ENCODE peak calls at places on chromosomes 12 and 14, in nine cellular contexts. D, S, M, V, T, F, K, Y and I are unnamed samples.

GRCh38 chr14:20327005-20327869 is 5.8 kb downstream of the CCNB1IP1 start:
- DNase-seq in M (no peak), D (peak), V (no peak), F (peak), T (no peak), S (no peak), Y (peak), K (no peak), I (peak)

GRCh38 chr14:33737446-33737845 is 213.4 kb downstream of the EGLN3 start:
- DNase-seq in F (no peak), T (no peak), S (no peak), Y (no peak), K (no peak), D (no peak), M (no peak), V (no peak), I (no peak)

GRCh38 chr12:41509655-41510054 is 321.5 kb downstream of the PDZRN4 start:
- DNase-seq in V (no peak), M (no peak), F (no peak), D (no peak), Y (no peak), K (no peak), S (no peak), T (no peak), I (no peak)

GRCh38 chr14:26966942-26967341 is 369.1 kb upstream of the NOVA1 start:
- DNase-seq in S (no peak), V (no peak), M (no peak), Y (no peak), K (no peak), D (no peak), T (no peak), F (peak), I (no peak)

GRCh38 chr14:76376001-76376404 is at the start of gene ESRRB:
- DNase-seq in D (peak), T (no peak), Y (peak), S (no peak), V (no peak), F (peak), M (no peak), K (no peak), I (no peak)

GRCh38 chr12:107127482-107128185 is 34.3 kb upstream of the CRY1 start:
- DNase-seq in V (no peak), K (no peak), D (no peak), F (peak), Y (no peak), S (no peak), M (no peak), T (no peak), I (no peak)

GRCh38 chr12:48197549-48197966 is 5.5 kb downstream of the OR10AD1 start:
- DNase-seq in S (no peak), F (peak), M (no peak), T (no peak), D (no peak), Y (peak), V (no peak), K (no peak), I (peak)

GRCh38 chr12:1282670-1283361 is 291.8 kb downstream of the ERC1 start:
- DNase-seq in Y (no peak), V (no peak), M (no peak), S (no peak), D (no peak), F (peak), T (peak), K (peak), I (no peak)

GRCh38 chr12:125129592-125130255 is 64.5 kb downstream of the AACS start:
- DNase-seq in F (no peak), S (no peak), V (no peak), M (no peak), K (no peak), D (no peak), Y (no peak), T (peak), I (no peak)

GRCh38 chr14:105149146-105149781 is 19.3 kb downstream of the JAG2 start:
- DNase-seq in V (no peak), F (no peak), D (no peak), K (no peak), M (no peak), Y (no peak), S (peak), T (no peak), I (no peak)

GRCh38 chr12:44295958-44296623 is 460.2 kb downstream of the TMEM117 start:
- DNase-seq in T (no peak), D (no peak), Y (no peak), V (no peak), S (no peak), K (no peak), M (no peak), F (no peak), I (no peak)

GRCh38 chr12:87086118-87086891 is 830.1 kb upstream of the MGAT4C start:
- DNase-seq in F (no peak), T (no peak), Y (no peak), V (no peak), K (no peak), D (no peak), M (no peak), S (no peak), I (no peak)

GRCh38 chr14:100438678-100439592 is 115.8 kb downstream of the SLC25A47 start:
- DNase-seq in F (no peak), T (no peak), V (no peak), K (no peak), Y (peak), M (no peak), S (peak), D (no peak), I (no peak)

GRCh38 chr12:90062799-90063198 is 354.2 kb upstream of the ATP2B1 start:
- DNase-seq in M (no peak), T (no peak), F (peak), V (no peak), Y (no peak), S (no peak), K (no peak), D (peak), I (no peak)

GRCh38 chr14:70303528-70304293 is 55.8 kb downstream of the COX16 start:
- DNase-seq in V (no peak), T (no peak), M (no peak), F (peak), Y (no peak), S (no peak), K (no peak), D (no peak), I (no peak)

GRCh38 chr12:122182887-122183587 is at the start of gene LRRC43:
- DNase-seq in K (no peak), Y (no peak), V (peak), S (peak), T (peak), M (peak), D (peak), F (peak), I (peak)

GRCh38 chr12:21169878-21170472 is 39.0 kb downstream of the SLCO1B1 start:
- DNase-seq in S (no peak), K (no peak), F (peak), Y (peak), V (no peak), T (no peak), D (peak), M (no peak), I (peak)

GRCh38 chr14:57933363-57933762 is 67.5 kb upstream of the SLC35F4 start:
- DNase-seq in M (no peak), V (no peak), K (no peak), S (no peak), F (no peak), Y (no peak), D (no peak), T (no peak), I (no peak)

GRCh38 chr12:82625523-82625922 is 61.2 kb upstream of the TMTC2 start:
- DNase-seq in T (no peak), S (no peak), D (no peak), V (no peak), Y (no peak), K (no peak), M (no peak), F (peak), I (no peak)

GRCh38 chr12:121637231-121637914 is 11.0 kb downstream of the ORAI1 start:
- DNase-seq in V (peak), K (no peak), Y (no peak), F (no peak), T (peak), D (no peak), S (peak), M (peak), I (peak)

GRCh38 chr12:21993438-21993981 is 52.3 kb upstream of the ABCC9 start:
- DNase-seq in K (no peak), V (no peak), F (no peak), M (no peak), D (no peak), Y (no peak), T (no peak), S (no peak), I (no peak)

GRCh38 chr12:87157791-87158190 is 871.4 kb downstream of the C12orf50 start:
- DNase-seq in F (peak), Y (peak), V (no peak), M (no peak), K (no peak), T (no peak), D (no peak), S (no peak), I (no peak)

GRCh38 chr12:132400011-132400641 is 70.7 kb upstream of the GALNT9 start:
- DNase-seq in S (peak), K (no peak), T (no peak), F (no peak), M (no peak), D (no peak), V (no peak), Y (no peak), I (no peak)

GRCh38 chr14:30312214-30312613 is 246.7 kb upstream of the G2E3 start:
- DNase-seq in Y (no peak), F (no peak), V (no peak), M (no peak), T (no peak), S (no peak), K (no peak), D (no peak), I (peak)

GRCh38 chr12:85794551-85794950 is 41.7 kb downstream of the RASSF9 start:
- DNase-seq in T (no peak), S (no peak), V (no peak), Y (no peak), M (no peak), K (no peak), D (no peak), F (no peak), I (no peak)

GRCh38 chr12:19915392-19916192 is 452.7 kb upstream of the PDE3A start:
- DNase-seq in D (peak), F (peak), V (no peak), K (no peak), M (no peak), S (no peak), T (no peak), Y (no peak), I (no peak)

GRCh38 chr12:53123578-53124351 is 20.5 kb downstream of the SOAT2 start:
- DNase-seq in M (no peak), S (no peak), Y (peak), D (no peak), F (no peak), V (no peak), T (no peak), K (no peak), I (peak)

GRCh38 chr12:54891717-54892478 is 37.6 kb downstream of the MUCL1 start:
- DNase-seq in Y (no peak), D (no peak), S (no peak), K (no peak), F (no peak), T (no peak), V (no peak), M (no peak), I (no peak)

GRCh38 chr12:83537428-83538053 is 850.8 kb downstream of the TMTC2 start:
- DNase-seq in V (no peak), D (no peak), S (no peak), T (no peak), F (no peak), Y (no peak), K (no peak), M (no peak), I (no peak)

GRCh38 chr12:87952850-87953249 is 76.4 kb downstream of the C12orf50 start:
- DNase-seq in T (no peak), Y (no peak), S (no peak), V (no peak), F (peak), M (no peak), K (no peak), D (peak), I (no peak)

GRCh38 chr14:53035796-53036195 is 84.9 kb upstream of the FERMT2 start:
- DNase-seq in F (no peak), Y (no peak), S (no peak), D (no peak), M (no peak), V (no peak), T (no peak), K (no peak), I (no peak)

GRCh38 chr12:52591521-52591920 is 9.7 kb downstream of the KRT72 start:
- DNase-seq in K (peak), F (no peak), T (no peak), V (no peak), Y (no peak), S (no peak), D (no peak), M (no peak), I (no peak)

DNA sequence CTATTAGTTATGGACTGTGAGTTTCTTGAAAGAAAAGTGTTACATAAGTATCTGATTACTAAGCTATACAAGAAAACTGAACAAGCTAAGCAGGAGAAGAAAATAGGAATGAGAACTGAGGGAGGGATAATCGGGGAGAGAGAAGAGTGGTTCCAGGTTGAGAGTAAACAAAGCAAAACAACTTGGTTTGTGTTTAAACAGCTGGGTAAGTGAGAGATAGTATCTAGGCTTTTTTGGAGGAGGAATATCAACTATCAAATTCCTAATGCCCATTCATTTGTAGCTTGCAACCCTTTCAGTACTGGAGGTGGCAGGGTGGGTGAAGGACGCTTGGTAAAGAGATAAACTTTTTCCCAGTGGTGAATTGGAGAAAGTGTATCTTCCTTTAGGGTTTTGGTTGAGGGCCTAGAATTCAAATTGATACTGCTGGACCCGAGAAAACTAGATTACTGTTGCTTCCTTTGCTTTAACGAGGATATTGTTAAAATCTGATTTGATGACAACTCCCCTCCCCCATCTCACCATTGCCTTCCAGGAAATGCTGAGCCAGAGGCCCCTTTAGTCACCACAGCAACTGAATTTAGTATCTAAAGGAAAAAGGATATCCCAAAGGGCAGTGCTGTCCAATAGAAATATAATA is 2.0 kb upstream of the SLC2A3 start:
- DNase-seq in D (no peak), V (no peak), M (no peak), T (no peak), F (peak), K (no peak), Y (peak), S (no peak), I (peak)
- TF ChIP-seq CTCF in D (peak), V (no peak), M (peak), T (no peak), F (no peak), K (no peak), Y (peak), S (peak), I (no peak)

GRCh38 chr12:50112456-50113218 is 601 bp downstream of the COX14 start:
- DNase-seq in T (no peak), V (no peak), S (no peak), Y (peak), K (no peak), D (peak), M (no peak), F (no peak), I (no peak)
- TF ChIP-seq CTCF in T (peak), V (no peak), S (no peak), Y (no peak), K (no peak), D (no peak), M (no peak), F (peak), I (no peak)

DNA sequence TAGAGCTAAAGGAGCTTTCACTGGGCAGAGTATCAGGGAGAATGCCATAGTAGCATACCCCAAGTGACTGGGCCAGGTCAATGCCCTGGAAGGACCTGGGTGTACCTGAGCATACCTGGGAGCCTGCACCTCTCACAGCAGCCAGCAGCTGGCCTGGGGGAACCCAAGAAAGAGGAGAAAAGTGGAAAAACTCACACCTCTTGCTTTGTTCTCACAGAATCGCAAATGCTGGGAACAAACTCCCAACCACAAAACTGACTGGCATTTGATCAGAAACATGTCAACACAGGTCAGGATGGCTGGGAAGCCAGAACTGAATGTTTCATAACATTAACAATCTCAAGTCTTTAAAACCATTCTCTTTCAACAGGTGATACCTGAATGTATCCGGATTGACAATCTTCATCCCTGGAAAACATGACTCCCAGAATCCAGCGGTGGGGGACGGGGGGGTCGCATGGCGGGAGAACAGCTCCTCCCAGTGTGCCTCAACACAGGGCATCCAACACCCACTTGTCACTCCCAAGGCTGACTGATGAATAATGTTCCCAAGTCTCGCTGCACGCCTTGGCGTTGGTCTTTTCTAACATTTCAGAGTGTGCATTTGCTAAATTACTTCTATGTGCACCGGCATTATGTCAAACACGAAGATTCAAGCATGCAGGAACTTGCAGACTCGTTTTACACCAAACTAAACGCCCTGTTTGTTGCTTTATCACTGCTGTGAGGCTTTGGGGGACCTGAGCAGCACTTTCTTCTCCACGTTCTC is 7.9 kb downstream of the FOXN3 start:
- DNase-seq in Y (no peak), T (no peak), F (no peak), K (peak), V (no peak), S (no peak), M (no peak), D (no peak), I (no peak)
- TF ChIP-seq CTCF in Y (no peak), T (no peak), F (no peak), K (no peak), V (no peak), S (no peak), M (no peak), D (no peak), I (no peak)

DNA sequence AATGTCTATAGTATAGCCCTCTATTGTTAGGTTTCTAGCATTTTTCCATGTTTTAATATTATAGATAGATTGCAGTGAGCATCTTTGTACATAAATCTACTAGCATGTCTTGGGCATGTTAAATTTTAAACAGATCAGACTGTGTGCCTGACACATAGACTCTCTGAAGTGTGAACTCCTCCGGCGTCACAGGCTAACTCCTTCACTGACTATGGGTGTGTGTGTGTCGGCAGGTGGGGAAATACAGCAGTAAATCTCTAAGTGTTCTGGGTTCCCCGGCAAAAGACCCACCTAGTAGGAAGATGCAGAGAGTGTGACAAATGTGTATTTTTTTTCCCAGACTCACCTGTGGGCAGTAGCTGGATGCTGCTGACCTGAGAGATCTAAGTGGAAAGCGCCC is 2.3 kb downstream of the VWF start:
- DNase-seq in D (no peak), T (no peak), M (no peak), S (no peak), F (no peak), K (peak), Y (no peak), V (no peak), I (no peak)
- TF ChIP-seq CTCF in D (no peak), T (no peak), M (no peak), S (no peak), F (no peak), K (no peak), Y (no peak), V (no peak), I (no peak)

GRCh38 chr12:113866496-113866895 is 99.6 kb downstream of the RBM19 start:
- DNase-seq in S (no peak), Y (no peak), M (no peak), D (no peak), T (no peak), F (no peak), K (no peak), V (no peak), I (no peak)

GRCh38 chr12:113870035-113870434 is 96.1 kb downstream of the RBM19 start:
- DNase-seq in S (no peak), M (no peak), Y (no peak), V (no peak), D (no peak), T (no peak), F (no peak), K (no peak), I (no peak)

GRCh38 chr12:113870890-113871289 is 95.2 kb downstream of the RBM19 start:
- DNase-seq in F (no peak), S (no peak), T (no peak), M (no peak), K (no peak), D (no peak), Y (no peak), V (no peak), I (no peak)

GRCh38 chr12:113868365-113868764 is 97.8 kb downstream of the RBM19 start:
- DNase-seq in S (no peak), F (no peak), D (no peak), V (no peak), Y (no peak), M (no peak), K (no peak), T (no peak), I (no peak)

GRCh38 chr12:113867258-113867657 is 98.9 kb downstream of the RBM19 start:
- DNase-seq in T (no peak), D (no peak), K (no peak), M (no peak), Y (peak), F (peak), S (no peak), V (no peak), I (no peak)
- TF ChIP-seq CTCF in T (peak), D (peak), K (no peak), M (no peak), Y (peak), F (peak), S (no peak), V (no peak), I (no peak)